ENCODE peak calls at places on chromosome 3, in ten cellular contexts. V is fibroblast of pulmonary artery, N is WERI-Rb-1, W is AG10803, A is fibroblast of lung, I is AG04449, L is choroid plexus epithelial cell, D is foreskin fibroblast, S is IMR-90, Q is heart left ventricle. J is an unnamed sample.

GRCh38 chr3:129602730-129603560 is 3.5 kb downstream of the PLXND1 start:
- DNase-seq in V (peak), N (no peak), W (peak), A (peak), I (peak), L (peak), D (peak), S (peak), Q (peak), J (no peak)

GRCh38 chr3:71784914-71785593 is at the start of gene PROK2:
- DNase-seq in V (no peak), N (peak), W (no peak), A (no peak), I (no peak), L (no peak), D (peak), S (no peak), Q (no peak), J (no peak)

GRCh38 chr3:195048059-195048905 is 222.7 kb downstream of the XXYLT1 start:
- DNase-seq in V (no peak), N (no peak), W (no peak), A (no peak), I (no peak), L (no peak), D (no peak), S (no peak), Q (no peak), J (no peak)

GRCh38 chr3:24420224-24420623 is 74.4 kb downstream of the THRB start:
- DNase-seq in V (no peak), N (no peak), W (no peak), A (no peak), I (no peak), L (no peak), D (no peak), S (no peak), Q (no peak), J (no peak)

GRCh38 chr3:180252683-180253082 is 215.9 kb upstream of the PEX5L start:
- DNase-seq in V (no peak), N (no peak), W (no peak), A (no peak), I (no peak), L (no peak), D (no peak), S (no peak), Q (no peak), J (peak)

GRCh38 chr3:19948192-19948591 is 1.3 kb downstream of the RAB5A start:
- DNase-seq in V (no peak), N (no peak), W (no peak), A (no peak), I (no peak), L (no peak), D (no peak), S (no peak), Q (no peak), J (no peak)

GRCh38 chr3:72892081-72892763 is 4.4 kb downstream of the GXYLT2 start:
- DNase-seq in V (peak), N (no peak), W (peak), A (peak), I (peak), L (peak), D (peak), S (peak), Q (no peak), J (peak)

GRCh38 chr3:50371133-50371670 is 11.9 kb upstream of the TMEM115 start:
- DNase-seq in V (peak), N (no peak), W (peak), A (no peak), I (no peak), L (no peak), D (peak), S (peak), Q (no peak), J (peak)

GRCh38 chr3:178736300-178736699 is 200.1 kb downstream of the KCNMB2 start:
- DNase-seq in V (no peak), N (no peak), W (no peak), A (no peak), I (no peak), L (no peak), D (no peak), S (no peak), Q (no peak), J (no peak)

GRCh38 chr3:37227870-37228549 is 53.6 kb upstream of the LRRFIP2 start:
- DNase-seq in V (no peak), N (no peak), W (no peak), A (no peak), I (no peak), L (no peak), D (no peak), S (no peak), Q (no peak), J (no peak)

GRCh38 chr3:45551214-45552010 is 43.1 kb upstream of the LIMD1 start:
- DNase-seq in V (peak), N (no peak), W (peak), A (peak), I (peak), L (peak), D (peak), S (peak), Q (peak), J (peak)

GRCh38 chr3:142053244-142053643 is 96.1 kb downstream of the TFDP2 start:
- DNase-seq in V (no peak), N (no peak), W (no peak), A (no peak), I (no peak), L (no peak), D (no peak), S (no peak), Q (no peak), J (no peak)

GRCh38 chr3:186380622-186381380 is 18.8 kb upstream of the DGKG start:
- DNase-seq in V (peak), N (no peak), W (no peak), A (peak), I (no peak), L (peak), D (no peak), S (peak), Q (no peak), J (peak)

GRCh38 chr3:25426408-25426807 is 1.7 kb upstream of the RARB start:
- DNase-seq in V (no peak), N (no peak), W (peak), A (no peak), I (no peak), L (no peak), D (peak), S (no peak), Q (no peak), J (peak)

GRCh38 chr3:159787191-159787590 is 201.4 kb upstream of the IL12A start:
- DNase-seq in V (peak), N (no peak), W (peak), A (peak), I (no peak), L (peak), D (peak), S (peak), Q (no peak), J (peak)

GRCh38 chr3:57030711-57031110 is 29.8 kb upstream of the SPATA12 start:
- DNase-seq in V (no peak), N (no peak), W (no peak), A (no peak), I (no peak), L (no peak), D (no peak), S (no peak), Q (no peak), J (no peak)

GRCh38 chr3:115100172-115100571 is 46.9 kb downstream of the ZBTB20 start:
- DNase-seq in V (peak), N (no peak), W (peak), A (peak), I (no peak), L (peak), D (peak), S (peak), Q (no peak), J (peak)

GRCh38 chr3:135083179-135083578 is 288.1 kb downstream of the EPHB1 start:
- DNase-seq in V (no peak), N (no peak), W (no peak), A (no peak), I (no peak), L (no peak), D (no peak), S (no peak), Q (no peak), J (no peak)

GRCh38 chr3:15051531-15051930 is 13.6 kb downstream of the MRPS25 start:
- DNase-seq in V (peak), N (peak), W (peak), A (peak), I (no peak), L (peak), D (peak), S (peak), Q (no peak), J (peak)

GRCh38 chr3:111732248-111732879 is 126.7 kb upstream of the PHLDB2 start:
- DNase-seq in V (no peak), N (peak), W (no peak), A (no peak), I (no peak), L (no peak), D (no peak), S (no peak), Q (no peak), J (peak)
- H3K4me3 ChIP-seq in V (no peak), N (no peak), W (no peak), A (no peak), I (no peak), L (no peak), D (no peak), S (no peak), Q (no peak), J (peak)

GRCh38 chr3:107946700-107947099 is 144.1 kb downstream of the CD47 start:
- DNase-seq in V (no peak), N (no peak), W (no peak), A (no peak), I (no peak), L (no peak), D (no peak), S (no peak), Q (no peak), J (no peak)
- TF ChIP-seq CTCF in V (no peak), N (no peak), W (no peak), A (no peak), I (no peak), L (no peak), D (no peak), S (no peak), Q (no peak), J (no peak)

GRCh38 chr3:64224826-64225606 is at the start of gene PRICKLE2:
- DNase-seq in V (peak), N (peak), W (peak), A (peak), I (peak), L (peak), D (peak), S (peak), Q (peak), J (peak)
- H3K4me3 ChIP-seq in V (peak), N (peak), W (peak), A (peak), I (peak), L (peak), D (peak), S (peak), Q (peak), J (no peak)

GRCh38 chr3:52294320-52295150 is 6.9 kb downstream of the GLYCTK start:
- DNase-seq in V (no peak), N (no peak), W (no peak), A (no peak), I (no peak), L (no peak), D (no peak), S (no peak), Q (no peak), J (no peak)
- TF ChIP-seq CTCF in V (no peak), N (no peak), W (no peak), A (no peak), I (no peak), L (no peak), D (no peak), S (no peak), Q (no peak), J (no peak)

GRCh38 chr3:141052570-141053069 is 1.5 kb downstream of the SPSB4 start:
- DNase-seq in V (no peak), N (peak), W (no peak), A (no peak), I (no peak), L (no peak), D (no peak), S (no peak), Q (no peak), J (no peak)
- H3K4me3 ChIP-seq in V (no peak), N (peak), W (no peak), A (no peak), I (no peak), L (no peak), D (no peak), S (no peak), Q (peak), J (no peak)

J was measured in epithelial cell of esophagus.